ENCODE peak calls at places on chromosomes 16 and 17, in six cellular contexts. N, Z, Y, F, P and G are unnamed samples.

GRCh38 chr16:84851192-84852127 is 31.7 kb downstream of the CRISPLD2 start:
- DNase-seq in N (no peak), Z (no peak), Y (no peak), F (no peak), P (no peak), G (no peak)

GRCh38 chr17:67582632-67583230 is 135.0 kb upstream of the NOL11 start:
- DNase-seq in N (no peak), Z (no peak), Y (no peak), F (no peak), P (no peak), G (no peak)

GRCh38 chr16:87584271-87584670 is 18.0 kb upstream of the JPH3 start:
- DNase-seq in N (no peak), Z (no peak), Y (no peak), F (no peak), P (no peak), G (no peak)

GRCh38 chr16:88907768-88908167 is 41.3 kb upstream of the PABPN1L start:
- DNase-seq in N (no peak), Z (no peak), Y (no peak), F (no peak), P (no peak), G (no peak)

GRCh38 chr16:66382171-66382965 is 15.9 kb downstream of the CDH5 start:
- DNase-seq in N (no peak), Z (no peak), Y (no peak), F (no peak), P (peak), G (peak)

GRCh38 chr17:77407321-77408277 is 266.8 kb downstream of the SEC14L1 start:
- DNase-seq in N (no peak), Z (no peak), Y (no peak), F (no peak), P (no peak), G (no peak)

GRCh38 chr17:76493505-76494167 is 7.6 kb downstream of the RHBDF2 start:
- DNase-seq in N (no peak), Z (no peak), Y (no peak), F (no peak), P (no peak), G (no peak)

GRCh38 chr16:89909777-89910716 is 8.6 kb upstream of the MC1R start:
- DNase-seq in N (peak), Z (peak), Y (no peak), F (peak), P (no peak), G (peak)

GRCh38 chr16:17757808-17758207 is 287.0 kb upstream of the XYLT1 start:
- DNase-seq in N (no peak), Z (no peak), Y (no peak), F (no peak), P (no peak), G (peak)

GRCh38 chr16:2149630-2150417 is 1.4 kb downstream of the RAB26 start:
- DNase-seq in N (no peak), Z (no peak), Y (no peak), F (peak), P (no peak), G (peak)

GRCh38 chr17:8685396-8685795 is 54.9 kb upstream of the MYH10 start:
- DNase-seq in N (no peak), Z (no peak), Y (no peak), F (no peak), P (no peak), G (no peak)

GRCh38 chr17:12407495-12407894 is 258.2 kb upstream of the MYOCD start:
- DNase-seq in N (no peak), Z (no peak), Y (no peak), F (no peak), P (no peak), G (no peak)

GRCh38 chr17:82050152-82050760 is 1.4 kb downstream of the RFNG start:
- DNase-seq in N (no peak), Z (no peak), Y (no peak), F (no peak), P (no peak), G (no peak)

GRCh38 chr16:68328151-68328859 is 17.5 kb downstream of the PRMT7 start:
- DNase-seq in N (peak), Z (peak), Y (peak), F (peak), P (peak), G (peak)

GRCh38 chr17:67819722-67820121 is 5.6 kb upstream of the BPTF start:
- DNase-seq in N (no peak), Z (no peak), Y (no peak), F (no peak), P (no peak), G (no peak)

GRCh38 chr16:58230259-58230658 is 32.4 kb upstream of the CSNK2A2 start:
- DNase-seq in N (no peak), Z (no peak), Y (no peak), F (no peak), P (no peak), G (no peak)

GRCh38 chr16:79628501-79628975 is 28.0 kb upstream of the MAF start:
- DNase-seq in N (no peak), Z (no peak), Y (peak), F (no peak), P (no peak), G (no peak)

GRCh38 chr17:49069585-49070273 is 62.8 kb upstream of the B4GALNT2 start:
- DNase-seq in N (no peak), Z (no peak), Y (no peak), F (no peak), P (no peak), G (no peak)

GRCh38 chr17:76710863-76711611 is at the start of gene MXRA7:
- DNase-seq in N (peak), Z (no peak), Y (no peak), F (peak), P (no peak), G (peak)

GRCh38 chr17:60905709-60906108 is 228.1 kb downstream of the BCAS3 start:
- DNase-seq in N (no peak), Z (no peak), Y (no peak), F (no peak), P (no peak), G (no peak)

GRCh38 chr16:8869212-8869987 is 594 bp upstream of the CARHSP1 start:
- DNase-seq in N (peak), Z (no peak), Y (no peak), F (peak), P (no peak), G (peak)

GRCh38 chr16:53502331-53503269 is at the start of gene AKTIP:
- DNase-seq in N (peak), Z (no peak), Y (no peak), F (no peak), P (no peak), G (peak)

GRCh38 chr16:21652451-21652850 is at the start of gene IGSF6:
- DNase-seq in N (no peak), Z (no peak), Y (no peak), F (no peak), P (no peak), G (no peak)

GRCh38 chr17:67050066-67050465 is 5.7 kb downstream of the CACNG1 start:
- DNase-seq in N (no peak), Z (no peak), Y (no peak), F (no peak), P (no peak), G (no peak)

GRCh38 chr16:11312718-11313492 is 31.8 kb upstream of the PRM1 start:
- DNase-seq in N (no peak), Z (peak), Y (no peak), F (peak), P (no peak), G (peak)

GRCh38 chr17:49247949-49248348 is 17.4 kb upstream of the PHOSPHO1 start:
- DNase-seq in N (no peak), Z (no peak), Y (no peak), F (no peak), P (no peak), G (no peak)

GRCh38 chr16:10738231-10739077 is 5.2 kb upstream of the NUBP1 start:
- DNase-seq in N (no peak), Z (peak), Y (peak), F (peak), P (no peak), G (no peak)

GRCh38 chr16:53282975-53283946 is 151.0 kb upstream of the RBL2 start:
- DNase-seq in N (peak), Z (peak), Y (peak), F (peak), P (no peak), G (no peak)

GRCh38 chr17:78180508-78180907 is 6.3 kb downstream of the TK1 start:
- DNase-seq in N (no peak), Z (no peak), Y (no peak), F (no peak), P (no peak), G (no peak)

GRCh38 chr16:89025636-89026035 is 48.6 kb upstream of the CBFA2T3 start:
- DNase-seq in N (no peak), Z (no peak), Y (no peak), F (no peak), P (no peak), G (no peak)

GRCh38 chr17:61279476-61280145 is 120.0 kb upstream of the TBX2 start:
- DNase-seq in N (no peak), Z (no peak), Y (no peak), F (no peak), P (no peak), G (no peak)

GRCh38 chr16:12538667-12539081 is 265.0 kb downstream of the CPPED1 start:
- DNase-seq in N (no peak), Z (no peak), Y (no peak), F (no peak), P (no peak), G (no peak)

GRCh38 chr16:47854737-47855136 is 301.1 kb downstream of the ABCC12 start:
- DNase-seq in N (no peak), Z (no peak), Y (no peak), F (no peak), P (no peak), G (no peak)

GRCh38 chr16:66853261-66854139 is 9.3 kb downstream of the CA7 start:
- DNase-seq in N (no peak), Z (no peak), Y (no peak), F (peak), P (no peak), G (no peak)

GRCh38 chr17:55263565-55264272 is 1.0 kb upstream of the HLF start:
- DNase-seq in N (no peak), Z (no peak), Y (no peak), F (no peak), P (no peak), G (peak)

GRCh38 chr16:535446-536405 is 8.2 kb downstream of the CAPN15 start:
- DNase-seq in N (no peak), Z (peak), Y (no peak), F (peak), P (no peak), G (no peak)

GRCh38 chr16:71930013-71930563 is 34.8 kb downstream of the IST1 start:
- DNase-seq in N (no peak), Z (no peak), Y (no peak), F (no peak), P (no peak), G (no peak)

DNA sequence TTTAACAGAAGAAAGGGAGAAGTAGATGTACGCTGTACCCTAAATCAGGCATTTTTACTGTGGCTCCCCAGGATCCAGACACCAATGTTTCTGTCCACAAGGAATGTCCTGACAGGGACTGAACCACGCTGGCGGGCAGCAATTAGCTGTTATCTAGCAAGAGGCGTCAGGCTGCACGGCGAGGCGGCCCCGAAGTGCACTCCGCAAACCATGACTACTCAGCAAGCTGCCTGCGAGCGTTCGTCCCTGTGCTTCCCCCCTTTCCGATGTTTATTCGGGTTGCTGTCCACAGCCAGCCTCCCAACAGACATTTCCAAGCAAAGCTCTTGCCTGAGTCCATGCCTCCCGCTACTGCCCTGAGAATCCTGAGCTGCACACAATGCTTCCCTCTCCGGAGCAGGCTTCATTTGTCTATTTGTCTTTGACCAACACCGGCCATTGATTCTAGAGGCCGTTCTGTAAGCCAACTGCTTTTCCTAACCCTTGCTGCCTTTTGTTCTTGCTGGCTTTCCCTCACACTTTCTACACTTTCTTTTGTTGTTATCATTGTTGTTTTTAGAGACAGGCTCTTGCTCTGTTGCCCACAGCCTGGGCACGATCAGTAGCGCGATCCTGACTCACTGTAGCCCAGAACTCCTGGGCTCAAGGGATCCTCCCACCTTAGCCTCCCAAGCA is 55.5 kb upstream of the CNEP1R1 start:
- DNase-seq in N (peak), Z (no peak), Y (no peak), F (no peak), P (no peak), G (no peak)
- TF ChIP-seq SP1 in N (no peak), Z (no peak), Y (no peak), F (no peak), P (no peak), G (no peak)

DNA sequence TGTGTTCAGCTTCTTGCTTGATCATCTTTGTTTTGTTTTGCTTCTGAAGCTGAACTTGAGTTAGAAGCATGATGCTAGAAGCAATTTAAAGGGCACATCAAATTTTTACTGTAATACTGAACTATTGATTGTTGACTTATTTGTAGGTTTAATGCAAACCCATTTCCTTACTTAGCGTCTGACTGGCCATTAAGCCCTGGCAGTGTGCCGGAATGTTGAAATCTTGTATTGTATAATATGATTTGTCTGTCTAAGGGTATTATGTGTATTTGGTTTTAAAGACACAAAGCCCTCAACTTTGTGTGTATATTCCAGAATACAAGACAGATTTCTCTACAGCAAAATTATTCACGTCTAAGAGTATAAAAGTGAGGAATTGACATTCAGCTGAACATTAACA is 39.7 kb downstream of the NUP93 start:
- DNase-seq in N (no peak), Z (no peak), Y (no peak), F (no peak), P (no peak), G (no peak)
- TF ChIP-seq SP1 in N (no peak), Z (no peak), Y (no peak), F (no peak), P (no peak), G (no peak)

DNA sequence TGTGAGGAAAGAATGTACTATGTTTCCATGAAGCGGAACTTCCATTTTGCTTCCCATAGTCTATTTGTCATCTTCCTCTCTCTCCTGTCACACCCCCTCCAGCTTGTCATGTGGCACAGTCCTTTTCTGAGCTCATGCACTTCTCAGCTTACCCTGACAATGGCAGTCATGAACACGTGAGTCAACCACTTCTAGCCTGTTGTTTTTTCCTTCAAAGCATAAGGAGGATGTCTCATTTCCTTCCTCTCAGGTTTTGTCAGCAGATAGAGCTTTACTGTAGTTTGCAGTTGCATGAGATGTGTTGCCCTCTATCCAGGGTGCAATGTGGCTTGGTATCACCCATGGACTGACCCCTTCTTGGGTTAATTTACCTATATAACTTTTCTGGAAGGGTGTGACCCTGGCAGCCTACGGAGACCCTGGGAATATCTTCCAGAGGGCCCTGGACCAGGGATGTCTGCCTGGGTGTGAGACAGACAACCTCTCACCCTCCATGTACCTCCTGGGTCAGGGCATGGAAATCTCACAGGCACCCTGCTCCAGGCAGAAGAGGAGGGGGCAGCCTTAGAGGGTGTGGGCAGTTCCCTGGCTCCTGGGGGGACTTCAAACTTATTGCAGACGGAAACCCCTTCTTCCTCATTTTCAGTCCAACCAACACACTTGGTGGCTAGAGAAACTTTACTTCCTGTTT is 4.0 kb upstream of the ZNF267 start:
- DNase-seq in N (no peak), Z (no peak), Y (peak), F (no peak), P (no peak), G (no peak)
- TF ChIP-seq SP1 in N (no peak), Z (no peak), Y (no peak), F (no peak), P (no peak), G (no peak)

DNA sequence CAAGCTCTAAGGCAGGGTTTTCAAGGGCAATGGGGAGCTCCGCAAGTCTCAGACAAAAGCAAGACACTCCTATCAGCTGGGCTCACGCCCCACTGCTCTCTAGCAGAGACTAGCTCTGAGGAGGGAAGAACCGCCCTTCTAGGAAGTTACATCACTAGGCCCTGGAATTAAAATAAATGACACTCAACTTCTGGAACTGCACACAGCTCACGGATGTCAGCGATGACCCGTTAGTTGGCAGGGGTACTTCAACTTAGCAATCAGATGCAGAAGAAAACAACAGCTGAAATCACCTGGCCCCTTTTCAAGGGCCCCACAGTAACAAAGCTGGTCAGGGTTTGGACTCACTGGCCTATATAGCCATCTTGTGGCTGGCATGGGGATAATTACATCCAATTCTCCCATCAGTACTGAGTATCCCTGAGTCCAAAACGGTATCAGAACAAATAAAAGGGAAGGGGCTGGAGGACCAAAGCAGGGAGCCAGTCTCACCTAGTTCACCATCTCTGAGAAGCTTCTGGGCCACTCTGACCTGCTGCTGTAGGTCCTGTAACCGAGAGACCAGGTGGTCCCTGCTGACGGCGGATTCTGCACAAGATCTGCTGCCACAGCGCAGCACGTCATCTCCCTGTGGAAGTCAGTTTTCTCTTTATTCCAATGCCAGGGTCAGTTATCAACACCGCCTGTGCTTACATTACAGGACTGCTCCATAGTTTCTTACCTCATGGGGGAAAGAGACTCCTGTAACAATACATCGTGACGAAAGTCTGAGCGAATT is 22.2 kb downstream of the SERPINF1 start:
- DNase-seq in N (peak), Z (peak), Y (no peak), F (peak), P (no peak), G (no peak)
- TF ChIP-seq SP1 in N (no peak), Z (no peak), Y (no peak), F (no peak), P (no peak), G (no peak)

DNA sequence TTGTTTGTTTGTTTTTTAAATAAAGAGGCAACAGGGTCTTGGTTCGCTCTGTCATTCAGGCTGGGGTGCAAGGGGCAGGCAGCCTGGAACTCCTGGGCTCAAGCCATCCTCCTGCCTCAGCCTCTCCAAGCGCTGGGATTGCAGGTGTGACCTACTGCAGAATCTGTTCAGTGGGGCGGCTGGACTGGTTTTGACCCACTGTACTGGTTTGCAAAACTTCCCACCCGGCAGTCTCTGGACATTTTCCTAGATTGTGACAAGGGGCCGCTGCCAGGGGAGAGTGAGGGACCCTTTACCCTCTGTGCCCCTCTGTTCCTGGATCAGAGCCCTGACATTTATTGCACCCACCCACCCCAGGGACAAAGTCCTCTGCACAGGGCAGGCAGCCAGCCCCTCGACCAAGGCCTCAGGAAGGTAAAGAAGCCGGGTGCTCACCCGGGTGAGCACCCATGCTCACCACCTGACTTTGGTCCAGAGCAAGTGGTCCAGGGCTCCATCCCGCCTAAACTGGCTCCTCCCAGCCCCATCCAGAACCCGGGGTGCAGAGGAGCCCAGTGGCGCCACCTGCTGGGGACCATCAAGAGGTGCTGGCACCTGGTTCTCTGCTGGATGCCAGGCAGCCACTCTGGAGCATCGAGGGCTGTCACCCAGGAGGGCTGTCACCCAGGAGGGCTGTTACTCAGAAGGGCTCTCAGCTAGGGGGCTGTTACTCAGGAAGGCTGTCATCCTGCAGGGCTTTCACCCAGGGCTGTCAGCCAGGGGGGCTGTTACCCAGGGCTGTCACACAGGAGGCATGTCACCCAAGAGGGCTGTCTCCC is 98.9 kb downstream of the TNFRSF13B start:
- DNase-seq in N (peak), Z (peak), Y (no peak), F (peak), P (no peak), G (peak)
- TF ChIP-seq SP1 in N (no peak), Z (no peak), Y (no peak), F (no peak), P (no peak), G (no peak)

GRCh38 chr17:7632492-7632894 is 2.6 kb downstream of the SHBG start:
- DNase-seq in N (peak), Z (peak), Y (no peak), F (peak), P (peak), G (peak)

GRCh38 chr17:7634384-7634783 is 4.4 kb downstream of the SHBG start:
- DNase-seq in N (peak), Z (no peak), Y (no peak), F (peak), P (no peak), G (peak)

GRCh38 chr17:7633093-7633492 is 3.2 kb downstream of the SHBG start:
- DNase-seq in N (peak), Z (no peak), Y (no peak), F (no peak), P (no peak), G (peak)

GRCh38 chr17:7629939-7630571 is at the start of gene SHBG:
- DNase-seq in N (no peak), Z (no peak), Y (no peak), F (no peak), P (no peak), G (no peak)

GRCh38 chr17:7631398-7632380 is 1.8 kb downstream of the SHBG start:
- DNase-seq in N (peak), Z (no peak), Y (no peak), F (no peak), P (no peak), G (no peak)
- TF ChIP-seq SP1 in N (no peak), Z (no peak), Y (no peak), F (no peak), P (no peak), G (no peak)